ENCODE peak calls at places on chromosome 6, in six cellular contexts. One of them, this sample, is unnamed.
A peak's percentile ranks its signal among the peaks of the same experiment; 100 is the strongest.

GRCh38 chr6:21201673-21202430 is 391.7 kb upstream of the SOX4 start:
- DNase-seq in stomach: no peak
- DNase-seq in heart left ventricle: no peak
- DNase-seq in ovary: no peak
- DNase-seq in gastrocnemius medialis: no peak
- DNase-seq in uterus: no peak
- DNase-seq in this sample: no peak

GRCh38 chr6:7150381-7151064 is 42.8 kb downstream of the RREB1 start:
- DNase-seq in stomach: no peak
- DNase-seq in heart left ventricle: no peak
- DNase-seq in ovary: no peak
- DNase-seq in gastrocnemius medialis: no peak
- DNase-seq in uterus: no peak
- DNase-seq in this sample: no peak

GRCh38 chr6:129186988-129187387 is 304.1 kb downstream of the LAMA2 start:
- DNase-seq in stomach: no peak
- DNase-seq in heart left ventricle: no peak
- DNase-seq in ovary: no peak
- DNase-seq in gastrocnemius medialis: no peak
- DNase-seq in uterus: no peak
- DNase-seq in this sample: no peak

GRCh38 chr6:165854863-165855593 is 192.0 kb upstream of the PDE10A start:
- DNase-seq in stomach: no peak
- DNase-seq in heart left ventricle: no peak
- DNase-seq in ovary: no peak
- DNase-seq in gastrocnemius medialis: no peak
- DNase-seq in uterus: no peak
- DNase-seq in this sample: no peak

GRCh38 chr6:24394777-24395437 is 7.8 kb upstream of the MRS2 start:
- DNase-seq in stomach: no peak
- DNase-seq in heart left ventricle: no peak
- DNase-seq in ovary: no peak
- DNase-seq in gastrocnemius medialis: peak; percentile 56
- DNase-seq in uterus: no peak
- DNase-seq in this sample: no peak

GRCh38 chr6:33633462-33634158 is 12.5 kb downstream of the ITPR3 start:
- DNase-seq in stomach: peak; percentile 84
- DNase-seq in heart left ventricle: peak; percentile 84
- DNase-seq in ovary: peak; percentile 84
- DNase-seq in gastrocnemius medialis: peak; percentile 27
- DNase-seq in uterus: peak; percentile 58
- DNase-seq in this sample: peak; percentile 92

GRCh38 chr6:160040055-160040454 is 71.2 kb downstream of the IGF2R start:
- DNase-seq in stomach: no peak
- DNase-seq in heart left ventricle: no peak
- DNase-seq in ovary: no peak
- DNase-seq in gastrocnemius medialis: no peak
- DNase-seq in uterus: no peak
- DNase-seq in this sample: no peak

GRCh38 chr6:151058021-151058733 is 181.6 kb upstream of the AKAP12 start:
- DNase-seq in stomach: no peak
- DNase-seq in heart left ventricle: peak; percentile 72
- DNase-seq in ovary: peak; percentile 53
- DNase-seq in gastrocnemius medialis: no peak
- DNase-seq in uterus: no peak
- DNase-seq in this sample: no peak

GRCh38 chr6:43578748-43579147 is 2.8 kb downstream of the POLH start:
- DNase-seq in stomach: no peak
- DNase-seq in heart left ventricle: no peak
- DNase-seq in ovary: no peak
- DNase-seq in gastrocnemius medialis: no peak
- DNase-seq in uterus: no peak
- DNase-seq in this sample: no peak

GRCh38 chr6:53701333-53702073 is 35.9 kb upstream of the KLHL31 start:
- DNase-seq in stomach: no peak
- DNase-seq in heart left ventricle: no peak
- DNase-seq in ovary: no peak
- DNase-seq in gastrocnemius medialis: no peak
- DNase-seq in uterus: no peak
- DNase-seq in this sample: no peak

GRCh38 chr6:30163090-30163917 is at the start of gene TRIM15:
- DNase-seq in stomach: no peak
- DNase-seq in heart left ventricle: no peak
- DNase-seq in ovary: no peak
- DNase-seq in gastrocnemius medialis: no peak
- DNase-seq in uterus: no peak
- DNase-seq in this sample: no peak

GRCh38 chr6:144330588-144330987 is 45.5 kb downstream of the UTRN start:
- DNase-seq in stomach: peak; percentile 85
- DNase-seq in heart left ventricle: no peak
- DNase-seq in ovary: peak; percentile 15
- DNase-seq in gastrocnemius medialis: no peak
- DNase-seq in uterus: no peak
- DNase-seq in this sample: peak; percentile 64

GRCh38 chr6:151399679-151400078 is 8.3 kb upstream of the ZBTB2 start:
- DNase-seq in stomach: no peak
- DNase-seq in heart left ventricle: no peak
- DNase-seq in ovary: no peak
- DNase-seq in gastrocnemius medialis: no peak
- DNase-seq in uterus: no peak
- DNase-seq in this sample: no peak

GRCh38 chr6:135506270-135506997 is 8.9 kb upstream of the AHI1 start:
- DNase-seq in stomach: no peak
- DNase-seq in heart left ventricle: no peak
- DNase-seq in ovary: no peak
- DNase-seq in gastrocnemius medialis: no peak
- DNase-seq in uterus: no peak
- DNase-seq in this sample: no peak

GRCh38 chr6:7881765-7882500 is 28.7 kb downstream of the TXNDC5 start:
- DNase-seq in stomach: no peak
- DNase-seq in heart left ventricle: no peak
- DNase-seq in ovary: no peak
- DNase-seq in gastrocnemius medialis: no peak
- DNase-seq in uterus: no peak
- DNase-seq in this sample: no peak

GRCh38 chr6:11161031-11161966 is 49.8 kb upstream of the ERVFRD-1 start:
- DNase-seq in stomach: no peak
- DNase-seq in heart left ventricle: no peak
- DNase-seq in ovary: no peak
- DNase-seq in gastrocnemius medialis: no peak
- DNase-seq in uterus: no peak
- DNase-seq in this sample: no peak

GRCh38 chr6:40252531-40253258 is 318.4 kb upstream of the MOCS1 start:
- DNase-seq in stomach: no peak
- DNase-seq in heart left ventricle: no peak
- DNase-seq in ovary: no peak
- DNase-seq in gastrocnemius medialis: no peak
- DNase-seq in uterus: no peak
- DNase-seq in this sample: no peak

GRCh38 chr6:153729189-153729588 is 309.9 kb upstream of the OPRM1 start:
- DNase-seq in stomach: no peak
- DNase-seq in heart left ventricle: no peak
- DNase-seq in ovary: no peak
- DNase-seq in gastrocnemius medialis: no peak
- DNase-seq in uterus: no peak
- DNase-seq in this sample: no peak

GRCh38 chr6:3825331-3825831 is 23.8 kb upstream of the FAM50B start:
- DNase-seq in stomach: peak; percentile 49
- DNase-seq in heart left ventricle: peak; percentile 71
- DNase-seq in ovary: peak; percentile 55
- DNase-seq in gastrocnemius medialis: peak; percentile 56
- DNase-seq in uterus: peak; percentile 54
- DNase-seq in this sample: peak; percentile 93

GRCh38 chr6:134752445-134752844 is 197.5 kb downstream of the ALDH8A1 start:
- DNase-seq in stomach: no peak
- DNase-seq in heart left ventricle: no peak
- DNase-seq in ovary: no peak
- DNase-seq in gastrocnemius medialis: no peak
- DNase-seq in uterus: no peak
- DNase-seq in this sample: no peak

GRCh38 chr6:167984144-167984719 is 13.2 kb upstream of the KIF25 start:
- DNase-seq in stomach: no peak
- DNase-seq in heart left ventricle: no peak
- DNase-seq in ovary: no peak
- DNase-seq in gastrocnemius medialis: no peak
- DNase-seq in uterus: no peak
- DNase-seq in this sample: no peak

GRCh38 chr6:10256113-10256690 is 158.7 kb downstream of the TFAP2A start:
- DNase-seq in stomach: no peak
- DNase-seq in heart left ventricle: no peak
- DNase-seq in ovary: no peak
- DNase-seq in gastrocnemius medialis: no peak
- DNase-seq in uterus: no peak
- DNase-seq in this sample: no peak

GRCh38 chr6:39228992-39229767 is at the start of gene KCNK5:
- DNase-seq in stomach: peak; percentile 89
- DNase-seq in heart left ventricle: peak; percentile 89
- DNase-seq in ovary: peak; percentile 88
- DNase-seq in gastrocnemius medialis: peak; percentile 25
- DNase-seq in uterus: no peak
- DNase-seq in this sample: peak; percentile 40

GRCh38 chr6:37251211-37251610 is 6.4 kb upstream of the TBC1D22B start:
- DNase-seq in stomach: no peak
- DNase-seq in heart left ventricle: no peak
- DNase-seq in ovary: no peak
- DNase-seq in gastrocnemius medialis: no peak
- DNase-seq in uterus: no peak
- DNase-seq in this sample: no peak

GRCh38 chr6:32662836-32663235 is 3.6 kb downstream of the HLA-DQB1 start:
- DNase-seq in stomach: no peak
- DNase-seq in heart left ventricle: no peak
- DNase-seq in ovary: no peak
- DNase-seq in gastrocnemius medialis: no peak
- DNase-seq in uterus: no peak
- DNase-seq in this sample: no peak

GRCh38 chr6:148166339-148166949 is 176.2 kb upstream of the SASH1 start:
- DNase-seq in stomach: no peak
- DNase-seq in heart left ventricle: no peak
- DNase-seq in ovary: no peak
- DNase-seq in gastrocnemius medialis: no peak
- DNase-seq in uterus: no peak
- DNase-seq in this sample: no peak

GRCh38 chr6:76681781-76682180 is 609.3 kb upstream of the IMPG1 start:
- DNase-seq in stomach: no peak
- DNase-seq in heart left ventricle: no peak
- DNase-seq in ovary: no peak
- DNase-seq in gastrocnemius medialis: no peak
- DNase-seq in uterus: no peak
- DNase-seq in this sample: no peak

GRCh38 chr6:116409756-116410155 is 39.0 kb downstream of the DSE start:
- DNase-seq in stomach: no peak
- DNase-seq in heart left ventricle: no peak
- DNase-seq in ovary: no peak
- DNase-seq in gastrocnemius medialis: no peak
- DNase-seq in uterus: no peak
- DNase-seq in this sample: no peak

GRCh38 chr6:130500693-130501092 is 134.9 kb downstream of the TMEM200A start:
- DNase-seq in stomach: no peak
- DNase-seq in heart left ventricle: no peak
- DNase-seq in ovary: no peak
- DNase-seq in gastrocnemius medialis: no peak
- DNase-seq in uterus: no peak
- DNase-seq in this sample: no peak

GRCh38 chr6:22717906-22718305 is 148.5 kb downstream of the HDGFL1 start:
- DNase-seq in stomach: peak; percentile 46
- DNase-seq in heart left ventricle: no peak
- DNase-seq in ovary: no peak
- DNase-seq in gastrocnemius medialis: peak; percentile 19
- DNase-seq in uterus: peak; percentile 57
- DNase-seq in this sample: no peak

GRCh38 chr6:26205161-26205624 is 118.0 kb downstream of the HFE start:
- DNase-seq in stomach: peak; percentile 77
- DNase-seq in heart left ventricle: peak; percentile 89
- DNase-seq in ovary: peak; percentile 90
- DNase-seq in gastrocnemius medialis: no peak
- DNase-seq in uterus: peak; percentile 92
- DNase-seq in this sample: peak; percentile 61
- H3K4me3 ChIP-seq in stomach: peak overlapping the region; percentile 58
- H3K4me3 ChIP-seq in heart left ventricle: peak overlapping the region; percentile 66
- H3K4me3 ChIP-seq in ovary: peak overlapping the region; percentile 74
- H3K4me3 ChIP-seq in gastrocnemius medialis: peak overlapping the region; percentile 33
- H3K4me3 ChIP-seq in uterus: peak overlapping the region; percentile 73
- H3K4me3 ChIP-seq in this sample: peak overlapping the region; percentile 50

DNA sequence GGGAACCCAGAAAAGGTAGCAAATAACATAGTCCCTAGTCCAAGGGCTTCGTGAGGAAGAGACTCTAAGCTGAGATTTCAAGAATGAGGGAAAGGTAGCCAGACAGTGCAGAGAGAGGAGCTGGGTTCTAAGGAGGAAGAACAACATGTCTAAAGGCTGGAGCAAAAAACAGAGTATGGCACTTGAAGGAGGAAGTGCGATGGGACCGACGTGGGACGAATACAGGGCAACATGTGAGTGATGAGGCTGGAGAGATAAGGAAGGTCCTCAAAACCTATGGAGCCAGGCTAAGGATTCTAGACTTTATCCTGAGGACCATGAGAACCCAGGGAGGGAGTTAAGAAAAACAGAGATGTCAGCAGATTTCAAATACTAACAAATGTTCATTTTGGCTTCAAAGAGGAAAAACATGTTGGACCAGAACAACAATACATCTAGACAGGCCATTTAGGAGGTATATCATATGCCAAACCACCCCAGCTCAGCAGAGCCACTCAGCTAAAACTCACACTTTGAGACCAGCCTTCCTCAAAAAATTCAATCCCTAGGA is 17.5 kb downstream of the ATXN1 start:
- DNase-seq in stomach: no peak
- DNase-seq in heart left ventricle: no peak
- DNase-seq in ovary: no peak
- DNase-seq in gastrocnemius medialis: no peak
- DNase-seq in uterus: no peak
- DNase-seq in this sample: no peak
- TF ChIP-seq POLR2A in stomach: no peak
- TF ChIP-seq POLR2A in heart left ventricle: no peak
- TF ChIP-seq POLR2A in ovary: no peak
- TF ChIP-seq POLR2A in gastrocnemius medialis: no peak
- TF ChIP-seq POLR2A in uterus: no peak
- TF ChIP-seq POLR2A in this sample: no peak

DNA sequence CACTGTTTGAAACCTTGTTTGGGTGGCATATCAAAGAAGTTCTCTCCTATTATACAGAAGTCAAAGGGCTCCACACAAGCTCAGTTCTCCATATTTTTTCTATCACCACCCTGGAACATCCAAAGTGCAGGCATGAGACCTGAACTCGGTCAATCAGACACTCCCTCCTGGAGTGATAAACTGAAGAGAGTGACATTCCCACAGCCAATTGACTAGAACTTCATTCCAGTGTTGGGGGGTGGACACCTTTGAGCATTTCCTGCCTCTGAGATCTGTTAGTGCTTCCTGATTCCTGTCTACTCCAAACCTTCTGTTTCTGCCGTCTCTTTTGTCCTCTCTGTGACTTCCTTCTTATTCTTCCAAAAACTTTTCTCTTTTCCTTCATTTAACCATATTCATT is 220.7 kb upstream of the NOX3 start:
- DNase-seq in stomach: no peak
- DNase-seq in heart left ventricle: no peak
- DNase-seq in ovary: no peak
- DNase-seq in gastrocnemius medialis: no peak
- DNase-seq in uterus: no peak
- DNase-seq in this sample: no peak
- TF ChIP-seq CTCF in stomach: no peak
- TF ChIP-seq CTCF in heart left ventricle: no peak
- TF ChIP-seq CTCF in ovary: no peak
- TF ChIP-seq CTCF in gastrocnemius medialis: no peak
- TF ChIP-seq CTCF in uterus: no peak
- TF ChIP-seq CTCF in this sample: no peak

GRCh38 chr6:56692586-56693245 is 50.0 kb upstream of the DST start:
- DNase-seq in stomach: no peak
- DNase-seq in heart left ventricle: no peak
- DNase-seq in ovary: no peak
- DNase-seq in gastrocnemius medialis: no peak
- DNase-seq in uterus: no peak
- DNase-seq in this sample: no peak
- H3K4me3 ChIP-seq in stomach: peak overlapping the region; percentile 18
- H3K4me3 ChIP-seq in heart left ventricle: peak overlapping the region; percentile 61
- H3K4me3 ChIP-seq in ovary: peak overlapping the region; percentile 19
- H3K4me3 ChIP-seq in gastrocnemius medialis: peak overlapping the region; percentile 47
- H3K4me3 ChIP-seq in uterus: no peak overlapping the region
- H3K4me3 ChIP-seq in this sample: no peak overlapping the region